ENCODE peak calls at places on chromosomes 16 and 17, in nine cellular contexts. W, U, D, I, Z, T, K, A and O are unnamed samples.

GRCh38 chr17:63250830-63251229 is 195.3 kb downstream of the CYB561 start:
- DNase-seq in W (no peak), U (no peak), D (no peak), I (no peak), Z (no peak), T (no peak), K (no peak), A (no peak), O (no peak)

GRCh38 chr17:80185968-80186367 is 16.1 kb downstream of the CARD14 start:
- DNase-seq in W (no peak), U (no peak), D (no peak), I (no peak), Z (no peak), T (no peak), K (no peak), A (no peak), O (no peak)

GRCh38 chr17:28760987-28761562 is 17.3 kb downstream of the TRAF4 start:
- DNase-seq in W (no peak), U (peak; percentile 86), D (no peak), I (peak; percentile 78), Z (peak; percentile 59), T (peak; percentile 71), K (peak; percentile 82), A (peak; percentile 87), O (peak; percentile 86)

GRCh38 chr17:48335858-48336500 is 94.0 kb downstream of the SKAP1 start:
- DNase-seq in W (no peak), U (no peak), D (no peak), I (no peak), Z (no peak), T (no peak), K (no peak), A (no peak), O (no peak)

GRCh38 chr16:73413469-73414190 is 365.7 kb upstream of the ZFHX3 start:
- DNase-seq in W (no peak), U (no peak), D (no peak), I (no peak), Z (no peak), T (no peak), K (no peak), A (no peak), O (no peak)

GRCh38 chr16:57115148-57115503 is 22.7 kb downstream of the CPNE2 start:
- DNase-seq in W (no peak), U (no peak), D (no peak), I (no peak), Z (no peak), T (no peak), K (no peak), A (no peak), O (no peak)

GRCh38 chr17:44066204-44066930 is at the start of gene LSM12:
- DNase-seq in W (peak; percentile 85), U (peak; percentile 89), D (peak; percentile 75), I (peak; percentile 91), Z (peak; percentile 94), T (peak; percentile 90), K (peak; percentile 91), A (peak; percentile 93), O (peak; percentile 79)

GRCh38 chr17:17242246-17242645 is 5.3 kb upstream of the FLCN start:
- DNase-seq in W (no peak), U (no peak), D (no peak), I (no peak), Z (no peak), T (no peak), K (no peak), A (no peak), O (no peak)

GRCh38 chr17:8552582-8553320 is 77.8 kb downstream of the MYH10 start:
- DNase-seq in W (no peak), U (no peak), D (no peak), I (no peak), Z (no peak), T (no peak), K (no peak), A (no peak), O (no peak)

GRCh38 chr16:30082545-30083090 is 6.8 kb downstream of the PPP4C start:
- DNase-seq in W (no peak), U (no peak), D (no peak), I (no peak), Z (no peak), T (no peak), K (no peak), A (no peak), O (no peak)

GRCh38 chr17:62098623-62099231 is 33.6 kb upstream of the MED13 start:
- DNase-seq in W (no peak), U (no peak), D (no peak), I (no peak), Z (no peak), T (no peak), K (peak; percentile 6), A (no peak), O (no peak)
- TF ChIP-seq POLR2A in W (no peak), U (no peak), D (no peak), I (no peak), Z (no peak), T (no peak), K (no peak), A (no peak), O (no peak)

GRCh38 chr16:35574011-35574410 is 2114.6 kb downstream of the TP53TG3F start:
- DNase-seq in W (no peak), U (no peak), D (no peak), I (no peak), Z (no peak), T (no peak), K (no peak), A (no peak), O (no peak)

GRCh38 chr16:35569413-35569812 is 2110.0 kb downstream of the TP53TG3F start:
- DNase-seq in W (no peak), U (no peak), D (no peak), I (no peak), Z (no peak), T (no peak), K (no peak), A (no peak), O (no peak)

GRCh38 chr16:35572186-35572585 is 2112.8 kb downstream of the TP53TG3F start:
- DNase-seq in W (no peak), U (no peak), D (no peak), I (no peak), Z (no peak), T (no peak), K (no peak), A (no peak), O (no peak)

GRCh38 chr16:35573407-35573806 is 2114.0 kb downstream of the TP53TG3F start:
- DNase-seq in W (no peak), U (no peak), D (no peak), I (no peak), Z (no peak), T (no peak), K (no peak), A (no peak), O (no peak)

DNA sequence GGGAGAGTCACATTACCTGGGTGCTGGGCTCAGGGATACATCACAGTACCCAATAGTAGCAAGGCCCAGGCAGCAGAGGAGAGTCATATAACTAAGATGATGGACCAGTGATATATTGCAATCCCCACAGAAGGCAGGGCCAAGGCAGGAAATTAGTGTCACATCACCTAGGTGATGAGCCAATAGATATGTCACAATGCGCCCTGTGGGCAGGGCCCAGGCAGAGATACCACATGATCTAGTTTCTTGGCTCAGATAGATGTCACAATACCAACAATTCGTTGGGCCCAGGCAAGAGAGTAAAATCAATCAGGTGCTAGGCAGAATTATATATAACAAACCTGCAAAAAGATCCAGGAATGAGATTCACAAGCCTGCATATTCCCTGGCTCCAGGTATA is 2111.5 kb downstream of the TP53TG3F start:
- DNase-seq in W (no peak), U (no peak), D (no peak), I (no peak), Z (no peak), T (no peak), K (no peak), A (no peak), O (no peak)
- H3K9me3 ChIP-seq in W (no peaks in the 10 kb centered on the region), U (no peaks in the 10 kb centered on the region), D (peaks cover 99% of the 10 kb centered on the region), I (peaks cover 38% of the 10 kb centered on the region), Z (no peaks in the 10 kb centered on the region), T (no peaks in the 10 kb centered on the region), K (no peaks in the 10 kb centered on the region), A (peaks cover 35% of the 10 kb centered on the region), O (no peaks in the 10 kb centered on the region)

DNA sequence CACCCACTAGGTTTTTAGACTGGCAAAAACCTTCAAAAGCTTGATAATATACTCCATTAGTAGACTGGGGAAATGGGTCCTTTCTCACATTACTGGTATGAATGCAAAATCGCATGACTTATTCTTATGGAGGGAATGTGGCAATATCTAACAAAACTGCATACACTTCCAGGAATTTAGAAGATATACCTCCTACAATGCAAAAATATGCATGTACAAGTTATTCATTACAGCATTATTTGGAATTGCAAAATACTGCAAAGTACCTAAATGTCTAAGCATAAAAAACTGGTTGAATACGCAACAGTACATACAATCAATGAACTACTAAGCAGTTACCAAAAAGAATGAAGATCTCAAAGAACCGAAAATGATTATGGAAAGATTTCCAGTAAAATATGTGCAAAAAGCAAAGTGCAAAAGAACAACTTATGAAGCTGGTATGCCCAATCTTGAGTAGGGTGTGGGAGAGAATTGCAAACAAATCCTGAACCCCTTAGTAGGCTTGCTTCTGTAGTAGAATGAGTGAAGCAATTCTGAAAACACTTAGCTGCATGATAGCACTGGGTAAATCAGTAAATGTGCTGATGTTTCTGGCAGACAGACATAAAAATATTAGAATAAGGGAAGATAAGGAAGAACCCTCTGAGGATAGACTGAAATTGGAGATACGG is 180.1 kb downstream of the PARN start:
- DNase-seq in W (no peak), U (no peak), D (no peak), I (no peak), Z (no peak), T (no peak), K (no peak), A (no peak), O (no peak)
- TF ChIP-seq POLR2A in W (no peak), U (no peak), D (no peak), I (no peak), Z (no peak), T (no peak), K (no peak), A (no peak), O (no peak)

GRCh38 chr16:31678649-31679325 is 151.1 kb downstream of the AHSP start:
- DNase-seq in W (no peak), U (no peak), D (no peak), I (no peak), Z (no peak), T (no peak), K (no peak), A (no peak), O (no peak)
- H3K9me3 ChIP-seq in W (no peaks in the 10 kb centered on the region), U (no peaks in the 10 kb centered on the region), D (peaks cover 63% of the 10 kb centered on the region), I (no peaks in the 10 kb centered on the region), Z (no peaks in the 10 kb centered on the region), T (no peaks in the 10 kb centered on the region), K (no peaks in the 10 kb centered on the region), A (no peaks in the 10 kb centered on the region), O (no peaks in the 10 kb centered on the region)